ENCODE peak calls at places on chromosomes 16 and 17, in five cellular contexts. B is psoas muscle, A is cardiac muscle cell, G is WTC11, W is cardiac fibroblast. F is an unnamed sample.

GRCh38 chr17:82665891-82666290 is 17.6 kb upstream of the WDR45B start:
- DNase-seq in B (no peak), G (no peak), W (no peak), A (no peak), F (no peak)

GRCh38 chr16:12340151-12340733 is 363.7 kb downstream of the SNX29 start:
- DNase-seq in A (peak; percentile 21), B (no peak), W (peak; percentile 80), G (peak; percentile 74), F (peak; percentile 50)

GRCh38 chr16:47970291-47970931 is 185.4 kb downstream of the ABCC12 start:
- DNase-seq in A (peak; percentile 58), G (no peak), B (no peak), W (peak; percentile 63), F (no peak)

GRCh38 chr17:37299257-37299985 is 76.4 kb upstream of the C17orf78 start:
- DNase-seq in W (peak; percentile 26), G (no peak), A (peak; percentile 35), B (no peak), F (no peak)

GRCh38 chr17:77356690-77357201 is 216.0 kb downstream of the SEC14L1 start:
- DNase-seq in W (no peak), G (no peak), A (peak; percentile 25), B (peak; percentile 61), F (peak; percentile 38)

GRCh38 chr17:46115687-46116086 is 77.5 kb downstream of the KANSL1 start:
- DNase-seq in A (peak; percentile 14), B (no peak), G (no peak), W (no peak), F (no peak)

GRCh38 chr16:90026135-90026534 is 6.9 kb upstream of the DBNDD1 start:
- DNase-seq in A (no peak), G (no peak), W (no peak), B (no peak), F (no peak)

GRCh38 chr17:55768946-55769624 is 18.2 kb downstream of the PCTP start:
- DNase-seq in G (no peak), B (no peak), W (no peak), A (peak; percentile 24), F (no peak)

GRCh38 chr16:86986136-86986535 is 331.1 kb downstream of the C16orf95 start:
- DNase-seq in G (no peak), B (no peak), W (no peak), A (no peak), F (no peak)

GRCh38 chr17:6496116-6496481 is 51.8 kb downstream of the PIMREG start:
- DNase-seq in G (peak; percentile 77), B (peak; percentile 29), W (no peak), A (peak; percentile 37), F (peak; percentile 39)

GRCh38 chr16:55283776-55284717 is 40.0 kb upstream of the IRX6 start:
- DNase-seq in B (no peak), G (no peak), W (no peak), A (no peak), F (no peak)

GRCh38 chr17:67818110-67819002 is 6.9 kb upstream of the BPTF start:
- DNase-seq in W (no peak), G (no peak), A (no peak), B (no peak), F (peak; percentile 73)

DNA sequence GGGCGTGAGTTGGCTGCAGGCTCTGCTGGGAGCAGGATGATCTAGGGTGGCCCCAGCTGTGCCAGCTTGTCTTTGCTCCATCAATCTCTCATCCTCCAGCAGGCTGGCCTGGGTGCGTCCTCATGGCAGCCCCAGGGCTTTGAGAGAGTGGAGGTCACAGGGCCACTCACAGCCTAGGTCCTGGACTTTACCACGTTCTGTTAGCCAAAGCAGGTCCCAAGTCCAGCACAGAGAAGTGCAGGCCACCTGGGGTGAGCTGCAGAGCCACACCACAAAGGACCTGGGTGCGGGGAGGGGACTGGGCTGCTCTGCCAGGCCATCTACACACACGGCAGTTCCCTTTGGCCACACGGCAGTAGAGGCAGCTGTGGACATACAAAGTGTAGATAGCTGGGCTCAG is 30.2 kb downstream of the SREBF1 start:
- DNase-seq in B (no peak), G (no peak), W (no peak), A (no peak), F (no peak)
- TF ChIP-seq CTCF in B (no peak), G (no peak), W (no peak), A (no peak), F (no peak)

GRCh38 chr17:60315650-60316049 is 76.3 kb downstream of the USP32 start:
- DNase-seq in B (no peak), A (no peak), W (no peak), G (no peak), F (no peak)
- TF ChIP-seq CTCF in B (no peak), A (peak; percentile 9), W (peak; percentile 7), G (no peak), F (peak; percentile 0)

DNA sequence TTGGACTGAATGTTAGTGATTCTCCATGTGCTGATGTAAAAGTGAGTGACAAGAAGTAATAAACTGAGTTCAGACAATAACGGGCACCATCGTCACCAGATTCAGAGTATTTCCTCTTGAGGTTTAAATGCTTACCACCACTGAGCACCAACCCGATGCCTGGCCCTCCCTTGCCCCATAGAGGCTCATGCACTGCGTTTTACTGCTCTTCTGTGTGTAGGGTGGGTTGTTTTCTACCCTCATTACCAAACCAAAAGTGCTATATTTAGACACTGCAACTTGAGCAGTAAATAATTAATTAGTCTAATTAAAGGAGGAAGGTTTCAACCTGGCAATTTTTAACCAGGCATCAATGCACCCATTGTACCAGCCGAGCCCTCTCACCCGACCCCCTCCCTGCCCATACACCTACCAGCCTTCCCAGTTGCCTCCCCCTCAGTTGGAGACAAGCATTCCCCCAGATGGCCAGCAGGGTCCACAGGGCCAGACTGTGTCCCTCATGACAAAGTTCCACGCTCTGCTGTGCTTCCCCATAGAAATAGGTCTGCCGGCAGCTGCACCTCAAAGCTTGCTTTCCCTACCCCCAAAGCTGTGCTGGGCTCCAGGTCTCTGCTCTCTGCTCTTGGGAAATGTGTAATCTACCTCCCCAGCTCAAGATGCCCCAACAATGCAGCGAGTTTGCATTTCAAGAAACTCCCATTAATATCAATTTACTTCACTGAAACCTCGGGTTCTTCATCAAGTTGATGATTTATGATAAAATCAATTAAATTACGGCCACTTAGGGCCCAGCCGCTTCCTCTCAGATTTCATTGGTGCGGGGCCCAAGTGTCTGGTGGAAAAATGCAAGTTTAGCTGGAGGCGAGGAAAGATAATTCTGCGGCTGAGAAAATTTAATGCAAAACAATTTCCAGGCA is 16.0 kb downstream of the HOXB4 start:
- DNase-seq in W (no peak), B (no peak), A (no peak), G (no peak), F (peak; percentile 63)
- TF ChIP-seq CTCF in W (peak; percentile 42), B (no peak), A (peak; percentile 26), G (no peak), F (no peak)

DNA sequence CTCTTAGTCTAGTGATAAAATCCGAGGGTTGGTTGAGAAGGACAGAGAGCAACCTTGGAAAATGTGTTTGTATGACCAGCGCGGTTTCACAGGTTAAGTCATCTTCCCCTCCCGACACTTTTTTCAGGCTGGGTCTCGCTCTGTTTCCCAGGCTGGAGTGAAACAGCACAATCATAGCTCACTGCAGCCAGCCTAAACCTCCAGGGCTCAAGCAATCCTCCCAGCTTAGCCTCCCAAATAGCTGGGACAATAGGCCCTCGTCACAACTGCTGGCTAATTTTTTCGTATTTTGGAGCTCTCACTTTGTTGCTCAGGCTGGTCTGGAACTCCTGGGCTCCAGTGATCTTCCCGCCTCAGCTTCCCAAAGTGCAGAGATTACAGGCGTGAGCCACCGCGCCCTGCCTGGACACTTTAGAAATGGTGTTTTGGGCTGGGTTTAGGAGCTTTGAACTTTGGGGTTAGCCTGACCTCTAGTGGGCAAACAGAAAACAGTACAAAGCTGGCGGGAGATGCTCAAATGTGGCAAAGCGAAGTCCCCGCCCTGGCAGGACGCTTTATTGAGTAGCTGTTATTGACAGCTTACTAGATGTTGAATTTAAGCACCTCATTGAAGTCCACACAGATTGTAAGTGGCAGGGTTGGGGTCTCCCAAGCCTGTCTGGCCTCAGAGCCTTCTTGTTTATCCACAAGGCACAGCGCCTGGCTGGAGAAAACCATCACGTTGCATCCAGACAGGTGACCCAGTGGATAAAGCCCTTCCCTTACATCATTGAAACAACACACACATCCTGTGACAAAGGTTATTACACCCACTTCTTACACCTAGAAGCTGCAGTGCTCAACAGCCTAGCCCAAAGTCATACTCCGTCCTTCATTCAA is 34.7 kb upstream of the RBBP6 start:
- DNase-seq in A (peak; percentile 76), B (peak; percentile 53), G (peak; percentile 64), W (peak; percentile 75), F (peak; percentile 67)
- TF ChIP-seq CTCF in A (peak; percentile 80), B (peak; percentile 69), G (peak; percentile 48), W (peak; percentile 73), F (peak; percentile 65)